ENCODE peak calls at places on chromosomes 3 and 15, in five cellular contexts. Q, D, F, C and H are unnamed samples.

GRCh38 chr3:98901032-98901464 is 447 bp downstream of the DCBLD2 start:
- DNase-seq in D (peak), C (no peak), Q (peak), F (peak), H (no peak)

GRCh38 chr3:53074761-53075742 is 29.2 kb upstream of the SFMBT1 start:
- DNase-seq in D (no peak), C (no peak), Q (no peak), F (no peak), H (no peak)

GRCh38 chr15:101028772-101029438 is 109.7 kb downstream of the LRRK1 start:
- DNase-seq in F (no peak), Q (no peak), C (no peak), D (no peak), H (no peak)

GRCh38 chr15:28889346-28889745 is 3.6 kb downstream of the APBA2 start:
- DNase-seq in C (no peak), Q (no peak), F (no peak), D (no peak), H (no peak)

GRCh38 chr15:71251548-71252035 is 136.3 kb downstream of the THSD4 start:
- DNase-seq in Q (peak), D (no peak), F (peak), C (peak), H (no peak)

GRCh38 chr15:98855815-98856539 is 151.6 kb downstream of the PGPEP1L start:
- DNase-seq in Q (no peak), D (no peak), F (no peak), C (no peak), H (no peak)

GRCh38 chr3:79040701-79041100 is 727.1 kb downstream of the ROBO1 start:
- DNase-seq in Q (no peak), D (peak), F (peak), C (peak), H (peak)

GRCh38 chr3:196995027-196995426 is 26.4 kb upstream of the PIGZ start:
- DNase-seq in F (no peak), C (no peak), Q (no peak), D (no peak), H (no peak)

GRCh38 chr15:88032787-88033186 is 223.8 kb downstream of the NTRK3 start:
- DNase-seq in C (peak), D (peak), F (no peak), Q (no peak), H (no peak)

GRCh38 chr3:134325106-134325705 is 49.0 kb downstream of the AMOTL2 start:
- DNase-seq in D (peak), C (peak), F (no peak), Q (no peak), H (no peak)

GRCh38 chr3:13251166-13251892 is 168.8 kb downstream of the NUP210 start:
- DNase-seq in C (no peak), D (no peak), Q (no peak), F (peak), H (no peak)

GRCh38 chr3:38542401-38543298 is 46.5 kb downstream of the EXOG start:
- DNase-seq in D (no peak), F (peak), Q (no peak), C (no peak), H (no peak)

GRCh38 chr3:117549716-117550115 is 840.1 kb downstream of the TUSC7 start:
- DNase-seq in F (peak), Q (no peak), C (no peak), D (no peak), H (no peak)

GRCh38 chr3:127679534-127680145 is 6.9 kb downstream of the ABTB1 start:
- DNase-seq in C (no peak), D (no peak), Q (no peak), F (no peak), H (no peak)

GRCh38 chr15:25065286-25065685 is 110.5 kb downstream of the SNRPN start:
- DNase-seq in D (no peak), Q (no peak), F (no peak), C (no peak), H (no peak)

GRCh38 chr3:64238971-64239667 is 13.9 kb upstream of the PRICKLE2 start:
- DNase-seq in F (peak), D (peak), C (peak), Q (peak), H (peak)

GRCh38 chr15:79942656-79943481 is 28.1 kb downstream of the BCL2A1 start:
- DNase-seq in F (peak), C (peak), Q (no peak), D (peak), H (no peak)

GRCh38 chr3:106161236-106161635 is 292.4 kb upstream of the CBLB start:
- DNase-seq in C (no peak), F (no peak), D (no peak), Q (no peak), H (no peak)

GRCh38 chr3:111315911-111316310 is 226.1 kb upstream of the CD96 start:
- DNase-seq in Q (no peak), F (peak), D (peak), C (peak), H (no peak)

GRCh38 chr15:83284563-83285283 is at the start of gene BNC1:
- DNase-seq in D (peak), F (no peak), Q (peak), C (no peak), H (no peak)

GRCh38 chr15:64490598-64491259 is 30.4 kb downstream of the ZNF609 start:
- DNase-seq in C (no peak), Q (no peak), D (no peak), F (no peak), H (no peak)

GRCh38 chr15:98823012-98823458 is 174.7 kb downstream of the IGF1R start:
- DNase-seq in Q (peak), C (peak), D (peak), F (peak), H (no peak)

GRCh38 chr3:186361612-186362408 is at the start of gene DGKG:
- DNase-seq in D (peak), C (no peak), Q (no peak), F (peak), H (no peak)

GRCh38 chr3:115839246-115839645 is 215.9 kb downstream of the GAP43 start:
- DNase-seq in Q (no peak), F (no peak), D (no peak), C (no peak), H (no peak)

GRCh38 chr15:42796955-42797779 is 60.2 kb upstream of the CDAN1 start:
- DNase-seq in Q (no peak), C (no peak), F (peak), D (no peak), H (no peak)

GRCh38 chr3:24853685-24854341 is 359.2 kb upstream of the THRB start:
- DNase-seq in D (no peak), Q (no peak), F (no peak), C (no peak), H (no peak)

GRCh38 chr3:108022316-108023150 is 68.3 kb downstream of the CD47 start:
- DNase-seq in D (no peak), F (no peak), Q (no peak), C (no peak), H (no peak)

GRCh38 chr3:9884555-9885165 is 4.6 kb upstream of the CIDEC start:
- DNase-seq in C (peak), D (peak), Q (peak), F (peak), H (peak)

GRCh38 chr15:96125681-96126080 is 204.8 kb upstream of the NR2F2 start:
- DNase-seq in C (peak), F (peak), Q (no peak), D (peak), H (no peak)

GRCh38 chr3:141782386-141782932 is 19.3 kb downstream of the GRK7 start:
- DNase-seq in Q (no peak), D (peak), C (no peak), F (peak), H (no peak)

GRCh38 chr3:195035345-195036202 is 235.4 kb downstream of the XXYLT1 start:
- DNase-seq in Q (no peak), D (no peak), C (no peak), F (no peak), H (no peak)

GRCh38 chr15:50773389-50773788 is 7.9 kb upstream of the SPPL2A start:
- DNase-seq in F (no peak), C (no peak), Q (no peak), D (no peak), H (no peak)

GRCh38 chr3:38461086-38461390 is 7.3 kb downstream of the ACVR2B start:
- DNase-seq in F (no peak), C (no peak), Q (no peak), D (no peak), H (no peak)

GRCh38 chr15:75985966-75986365 is 26.3 kb downstream of the NRG4 start:
- DNase-seq in C (peak), D (no peak), Q (no peak), F (no peak), H (no peak)

GRCh38 chr3:122406198-122406597 is 9.7 kb downstream of the WDR5B start:
- DNase-seq in D (no peak), C (no peak), F (no peak), Q (no peak), H (no peak)

GRCh38 chr3:14324224-14324944 is 78.0 kb upstream of the SLC6A6 start:
- DNase-seq in F (peak), Q (no peak), D (no peak), C (no peak), H (peak)

GRCh38 chr3:185225080-185225479 is 28.8 kb downstream of the EHHADH start:
- DNase-seq in Q (no peak), D (no peak), F (no peak), C (no peak), H (no peak)

DNA sequence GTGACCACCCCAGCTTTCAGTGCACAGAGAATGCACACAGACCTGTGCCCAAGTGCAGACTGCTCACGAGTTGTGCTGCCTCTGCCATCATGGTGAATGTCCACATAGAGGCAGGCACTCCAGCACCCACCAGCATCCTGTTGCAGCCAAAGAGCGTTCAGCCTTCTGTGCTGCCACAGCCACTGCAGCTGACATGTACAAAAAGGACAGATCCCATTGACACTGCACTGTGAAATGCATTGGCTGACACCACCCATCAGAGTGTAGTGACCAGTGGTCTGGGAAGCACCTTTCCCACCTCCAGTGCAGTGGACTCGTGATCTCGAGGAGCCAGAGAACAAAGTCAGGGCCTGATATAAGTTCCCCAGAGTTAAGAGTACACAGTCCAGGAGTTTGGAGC is 260.3 kb downstream of the RAP2B start:
- DNase-seq in F (no peak), Q (no peak), D (no peak), C (no peak), H (no peak)
- TF ChIP-seq CTCF in F (no peak), Q (no peak), D (no peak), C (no peak), H (no peak)

GRCh38 chr15:62569460-62570404 is 404.6 kb upstream of the C2CD4B start:
- DNase-seq in F (peak), D (peak), C (peak), Q (peak), H (no peak)
- H2AFZ ChIP-seq in F (no peak), D (no peak), C (no peak), Q (no peak), H (no peak)

GRCh38 chr15:90325677-90326200 is 26.3 kb upstream of the ZNF774 start:
- DNase-seq in D (no peak), Q (no peak), C (no peak), F (no peak), H (no peak)
- TF ChIP-seq CTCF in D (no peak), Q (no peak), C (no peak), F (no peak), H (no peak)

GRCh38 chr3:188489639-188490405 is 335.9 kb downstream of the LPP start:
- DNase-seq in C (peak), D (peak), F (no peak), Q (no peak), H (no peak)
- H2AFZ ChIP-seq in C (no peak), D (no peak), F (no peak), Q (no peak), H (no peak)

DNA sequence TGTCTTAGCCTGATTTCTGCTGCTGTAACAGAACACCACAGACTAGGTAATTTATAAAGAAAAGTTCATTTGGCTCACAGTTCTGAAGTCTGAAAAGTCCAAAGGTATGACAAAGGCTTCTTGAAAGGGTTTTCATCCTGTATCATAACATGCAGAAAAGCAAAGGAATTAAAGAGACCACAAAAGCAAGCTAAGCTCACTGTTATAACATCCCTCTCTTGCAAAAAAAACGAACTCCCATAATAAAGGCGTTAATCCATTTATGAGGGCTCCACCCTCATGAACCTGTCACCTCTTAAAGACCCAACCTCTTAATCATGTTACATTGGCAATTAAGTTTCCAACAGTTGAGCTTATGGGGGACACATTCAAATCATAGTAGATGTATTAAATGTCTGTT is 197.9 kb downstream of the PLOD2 start:
- DNase-seq in C (no peak), D (no peak), F (no peak), Q (no peak), H (no peak)
- TF ChIP-seq CTCF in C (no peak), D (no peak), F (no peak), Q (no peak), H (no peak)

DNA sequence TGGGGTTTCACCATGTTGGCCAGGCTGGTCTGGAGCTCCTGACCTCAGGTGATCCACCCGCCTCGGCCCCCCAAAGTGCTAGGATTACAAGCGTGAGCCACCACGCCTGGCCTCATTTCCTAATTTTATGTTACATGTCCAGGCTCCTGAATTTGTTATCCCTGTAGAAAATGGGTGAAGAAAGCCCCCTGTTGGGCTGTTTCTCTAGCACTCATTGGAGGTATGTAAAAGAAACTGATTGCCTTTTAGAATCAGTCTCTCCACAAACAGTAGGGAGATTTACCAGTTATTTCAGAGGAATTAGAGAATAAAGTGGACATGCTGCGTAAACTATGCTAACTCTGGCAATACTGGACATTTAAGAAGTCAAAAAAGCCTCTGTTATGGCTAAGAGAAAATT is 364.1 kb upstream of the TBL1XR1 start:
- DNase-seq in F (no peak), Q (no peak), C (no peak), D (no peak), H (no peak)
- H2AFZ ChIP-seq in F (no peak), Q (no peak), C (no peak), D (no peak), H (no peak)

GRCh38 chr3:12139111-12139511 is 19.6 kb downstream of the TIMP4 start:
- DNase-seq in F (peak), D (no peak), Q (peak), C (peak), H (no peak)

GRCh38 chr3:12138044-12138443 is 20.7 kb downstream of the TIMP4 start:
- DNase-seq in F (peak), D (no peak), C (no peak), Q (no peak), H (no peak)

GRCh38 chr3:12132881-12133280 is 25.8 kb downstream of the TIMP4 start:
- DNase-seq in C (no peak), F (no peak), D (no peak), Q (no peak), H (no peak)

GRCh38 chr3:12135029-12135634 is 23.6 kb downstream of the TIMP4 start:
- DNase-seq in C (peak), D (peak), F (peak), Q (peak), H (no peak)

DNA sequence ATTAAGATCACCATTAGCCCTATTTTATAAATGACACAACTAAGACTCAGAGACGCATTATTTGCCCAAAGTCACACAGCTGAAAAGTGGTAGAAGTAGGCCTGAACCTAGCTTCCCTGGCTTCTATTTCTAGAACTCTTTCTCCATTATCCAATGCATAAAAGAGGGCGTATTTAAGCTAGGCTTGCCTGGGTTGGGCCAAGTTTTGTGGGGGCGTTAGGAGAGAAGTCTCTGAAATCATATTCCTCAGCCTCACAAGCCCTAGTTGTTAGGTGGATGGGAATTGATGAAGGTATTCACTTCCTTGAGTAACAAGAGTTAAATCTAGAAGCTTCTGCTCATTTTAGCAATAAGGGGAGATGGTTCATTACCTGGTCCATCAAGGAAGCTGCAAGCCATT is 22.3 kb downstream of the TIMP4 start:
- DNase-seq in Q (no peak), D (no peak), C (no peak), F (no peak), H (no peak)
- TF ChIP-seq CTCF in Q (no peak), D (no peak), C (no peak), F (no peak), H (no peak)

GRCh38 chr3:102037791-102038190 is 188.5 kb downstream of the NFKBIZ start:
- DNase-seq in D (no peak), F (no peak), C (peak), Q (no peak), H (no peak)
- H2AFZ ChIP-seq in D (no peak), F (no peak), C (no peak), Q (no peak), H (no peak)

GRCh38 chr3:46102059-46102779 is 74.9 kb upstream of the XCR1 start:
- DNase-seq in F (no peak), C (no peak), D (peak), Q (no peak), H (no peak)
- TF ChIP-seq CTCF in F (no peak), C (no peak), D (peak), Q (no peak), H (no peak)

GRCh38 chr3:183500349-183500748 is 55.2 kb downstream of the KLHL6 start:
- DNase-seq in D (no peak), C (no peak), F (no peak), Q (no peak), H (no peak)

GRCh38 chr3:183494341-183494740 is 61.2 kb downstream of the KLHL6 start:
- DNase-seq in Q (no peak), F (no peak), C (no peak), D (no peak), H (no peak)

GRCh38 chr3:183498634-183499033 is 56.9 kb downstream of the KLHL6 start:
- DNase-seq in C (no peak), Q (no peak), D (no peak), F (no peak), H (no peak)

GRCh38 chr3:183500981-183501704 is 54.4 kb downstream of the KLHL6 start:
- DNase-seq in F (no peak), Q (no peak), C (no peak), D (no peak), H (no peak)

GRCh38 chr3:183497313-183497712 is 58.2 kb downstream of the KLHL6 start:
- DNase-seq in F (peak), Q (no peak), C (no peak), D (no peak), H (no peak)
- H2AFZ ChIP-seq in F (no peak), Q (no peak), C (no peak), D (no peak), H (no peak)